ENCODE peak calls at places on chromosomes 2 and 18, in eight cellular contexts. One of them, this sample, is unnamed.

GRCh38 chr2:205646680-205647079 is 35.6 kb upstream of the NRP2 start:
- DNase-seq in HCT116: no peak
- DNase-seq in endothelial cell of umbilical vein: no peak
- DNase-seq in SK-N-SH: no peak
- DNase-seq in HepG2: no peak
- DNase-seq in A549: no peak
- DNase-seq in K562: no peak
- DNase-seq in NB4: peak
- DNase-seq in this sample: no peak

GRCh38 chr2:72925328-72925943 is 8.1 kb downstream of the EMX1 start:
- DNase-seq in SK-N-SH: peak
- DNase-seq in endothelial cell of umbilical vein: no peak
- DNase-seq in HepG2: no peak
- DNase-seq in NB4: no peak
- DNase-seq in A549: no peak
- DNase-seq in K562: no peak
- DNase-seq in HCT116: no peak
- DNase-seq in this sample: peak

GRCh38 chr2:212099658-212100057 is 438.9 kb downstream of the ERBB4 start:
- DNase-seq in K562: no peak
- DNase-seq in HepG2: no peak
- DNase-seq in endothelial cell of umbilical vein: no peak
- DNase-seq in SK-N-SH: no peak
- DNase-seq in NB4: no peak
- DNase-seq in A549: no peak
- DNase-seq in HCT116: no peak
- DNase-seq in this sample: no peak

GRCh38 chr2:219254590-219255219 is 987 bp upstream of the TUBA4A start:
- DNase-seq in NB4: peak
- DNase-seq in HCT116: no peak
- DNase-seq in K562: no peak
- DNase-seq in A549: no peak
- DNase-seq in SK-N-SH: no peak
- DNase-seq in endothelial cell of umbilical vein: no peak
- DNase-seq in HepG2: no peak
- DNase-seq in this sample: no peak

GRCh38 chr18:48879008-48879431 is 71.7 kb downstream of the SMAD7 start:
- DNase-seq in SK-N-SH: no peak
- DNase-seq in HepG2: no peak
- DNase-seq in NB4: no peak
- DNase-seq in HCT116: no peak
- DNase-seq in A549: no peak
- DNase-seq in endothelial cell of umbilical vein: no peak
- DNase-seq in K562: no peak
- DNase-seq in this sample: peak

GRCh38 chr2:148642891-148643416 is 1.6 kb upstream of the EPC2 start:
- DNase-seq in endothelial cell of umbilical vein: peak
- DNase-seq in A549: no peak
- DNase-seq in SK-N-SH: no peak
- DNase-seq in NB4: peak
- DNase-seq in K562: peak
- DNase-seq in HepG2: no peak
- DNase-seq in HCT116: peak
- DNase-seq in this sample: no peak

GRCh38 chr2:140947236-140947635 is 1183.6 kb downstream of the LRP1B start:
- DNase-seq in NB4: no peak
- DNase-seq in HCT116: no peak
- DNase-seq in A549: no peak
- DNase-seq in SK-N-SH: no peak
- DNase-seq in endothelial cell of umbilical vein: no peak
- DNase-seq in HepG2: no peak
- DNase-seq in K562: no peak
- DNase-seq in this sample: no peak

GRCh38 chr18:8798996-8799395 is 93.6 kb downstream of the MTCL1 start:
- DNase-seq in K562: no peak
- DNase-seq in HCT116: no peak
- DNase-seq in NB4: no peak
- DNase-seq in HepG2: no peak
- DNase-seq in endothelial cell of umbilical vein: no peak
- DNase-seq in SK-N-SH: peak
- DNase-seq in A549: no peak
- DNase-seq in this sample: no peak

GRCh38 chr2:241894681-241895426 is 25.3 kb downstream of the RTP5 start:
- DNase-seq in HCT116: no peak
- DNase-seq in K562: no peak
- DNase-seq in HepG2: no peak
- DNase-seq in A549: no peak
- DNase-seq in SK-N-SH: no peak
- DNase-seq in NB4: no peak
- DNase-seq in endothelial cell of umbilical vein: no peak
- DNase-seq in this sample: no peak

GRCh38 chr2:215660687-215661086 is 224.8 kb upstream of the FN1 start:
- DNase-seq in K562: no peak
- DNase-seq in NB4: no peak
- DNase-seq in endothelial cell of umbilical vein: no peak
- DNase-seq in HCT116: no peak
- DNase-seq in HepG2: no peak
- DNase-seq in SK-N-SH: no peak
- DNase-seq in A549: no peak
- DNase-seq in this sample: no peak

GRCh38 chr2:48855142-48855541 is 99.6 kb upstream of the LHCGR start:
- DNase-seq in A549: no peak
- DNase-seq in HCT116: no peak
- DNase-seq in HepG2: no peak
- DNase-seq in SK-N-SH: no peak
- DNase-seq in K562: no peak
- DNase-seq in endothelial cell of umbilical vein: no peak
- DNase-seq in NB4: no peak
- DNase-seq in this sample: no peak

GRCh38 chr2:217371681-217372297 is 511.9 kb upstream of the TNP1 start:
- DNase-seq in NB4: no peak
- DNase-seq in K562: no peak
- DNase-seq in A549: no peak
- DNase-seq in HepG2: peak
- DNase-seq in HCT116: no peak
- DNase-seq in SK-N-SH: no peak
- DNase-seq in endothelial cell of umbilical vein: no peak
- DNase-seq in this sample: no peak

GRCh38 chr18:34787931-34788532 is 77.9 kb downstream of the DTNA start:
- DNase-seq in HCT116: peak
- DNase-seq in A549: peak
- DNase-seq in K562: peak
- DNase-seq in SK-N-SH: peak
- DNase-seq in NB4: peak
- DNase-seq in HepG2: peak
- DNase-seq in endothelial cell of umbilical vein: peak
- DNase-seq in this sample: no peak

GRCh38 chr2:128714861-128715312 is 396.2 kb upstream of the HS6ST1 start:
- DNase-seq in SK-N-SH: no peak
- DNase-seq in HepG2: no peak
- DNase-seq in NB4: peak
- DNase-seq in endothelial cell of umbilical vein: no peak
- DNase-seq in HCT116: no peak
- DNase-seq in K562: no peak
- DNase-seq in A549: no peak
- DNase-seq in this sample: peak

GRCh38 chr2:43055985-43056384 is 170.4 kb downstream of the ZFP36L2 start:
- DNase-seq in K562: no peak
- DNase-seq in SK-N-SH: no peak
- DNase-seq in A549: no peak
- DNase-seq in endothelial cell of umbilical vein: no peak
- DNase-seq in HepG2: no peak
- DNase-seq in HCT116: no peak
- DNase-seq in NB4: no peak
- DNase-seq in this sample: no peak

GRCh38 chr2:28407976-28408690 is 15.5 kb downstream of the FOSL2 start:
- DNase-seq in A549: no peak
- DNase-seq in HepG2: peak
- DNase-seq in HCT116: no peak
- DNase-seq in K562: no peak
- DNase-seq in NB4: no peak
- DNase-seq in endothelial cell of umbilical vein: no peak
- DNase-seq in SK-N-SH: no peak
- DNase-seq in this sample: no peak

GRCh38 chr18:42271656-42272355 is 316.8 kb downstream of the PIK3C3 start:
- DNase-seq in NB4: no peak
- DNase-seq in endothelial cell of umbilical vein: no peak
- DNase-seq in HepG2: no peak
- DNase-seq in HCT116: no peak
- DNase-seq in K562: no peak
- DNase-seq in A549: no peak
- DNase-seq in SK-N-SH: no peak
- DNase-seq in this sample: no peak

GRCh38 chr18:42274488-42275137 is 319.6 kb downstream of the PIK3C3 start:
- DNase-seq in endothelial cell of umbilical vein: no peak
- DNase-seq in SK-N-SH: peak
- DNase-seq in NB4: peak
- DNase-seq in HepG2: peak
- DNase-seq in HCT116: no peak
- DNase-seq in A549: no peak
- DNase-seq in K562: no peak
- DNase-seq in this sample: no peak

GRCh38 chr18:42275138-42275535 is 320.1 kb downstream of the PIK3C3 start:
- DNase-seq in K562: no peak
- DNase-seq in HepG2: no peak
- DNase-seq in HCT116: no peak
- DNase-seq in NB4: no peak
- DNase-seq in A549: no peak
- DNase-seq in endothelial cell of umbilical vein: no peak
- DNase-seq in SK-N-SH: no peak
- DNase-seq in this sample: no peak

GRCh38 chr18:42281124-42281523 is 326.1 kb downstream of the PIK3C3 start:
- DNase-seq in SK-N-SH: no peak
- DNase-seq in HepG2: no peak
- DNase-seq in HCT116: no peak
- DNase-seq in K562: no peak
- DNase-seq in A549: no peak
- DNase-seq in NB4: no peak
- DNase-seq in endothelial cell of umbilical vein: no peak
- DNase-seq in this sample: no peak

DNA sequence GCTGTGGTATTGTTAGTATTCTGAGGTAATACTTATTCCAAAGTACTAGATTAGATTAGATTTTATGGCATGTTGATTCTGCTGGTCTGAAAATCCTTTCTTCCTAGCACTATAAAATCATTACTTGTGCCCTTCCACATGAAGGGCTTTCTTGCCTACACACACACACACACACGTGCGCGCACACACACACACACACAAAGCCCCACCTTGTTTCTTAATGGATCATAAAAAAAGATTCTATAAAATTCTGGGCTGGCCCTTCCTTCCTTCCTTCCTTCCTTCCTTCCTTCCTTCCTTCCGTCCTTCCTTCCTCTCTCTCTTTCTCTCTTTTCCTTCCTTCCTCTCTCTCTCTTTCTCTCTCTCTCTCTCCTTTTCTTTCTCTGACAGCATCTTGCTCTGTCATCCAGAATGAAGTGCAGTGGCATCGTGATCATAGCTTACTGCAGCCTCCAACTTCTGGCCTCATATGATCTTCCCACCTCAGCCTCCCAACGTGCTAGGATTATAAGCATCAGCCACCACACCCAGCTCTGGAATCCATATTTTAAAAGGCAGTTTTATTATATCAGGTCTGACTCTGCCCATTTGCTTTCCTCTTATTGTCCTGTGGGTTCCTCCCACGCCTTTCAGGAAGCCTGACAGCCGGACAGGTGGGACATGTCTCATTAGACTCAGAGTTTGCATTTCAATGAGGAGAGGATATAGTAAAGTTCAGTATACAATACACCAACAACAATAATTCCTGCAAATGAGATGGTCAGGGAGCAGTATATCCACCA is 321.1 kb downstream of the PIK3C3 start:
- DNase-seq in endothelial cell of umbilical vein: no peak
- DNase-seq in NB4: no peak
- DNase-seq in HCT116: no peak
- DNase-seq in A549: no peak
- DNase-seq in HepG2: no peak
- DNase-seq in SK-N-SH: no peak
- DNase-seq in K562: no peak
- DNase-seq in this sample: no peak
- TF ChIP-seq MAX in endothelial cell of umbilical vein: no peak
- TF ChIP-seq MAX in NB4: no peak
- TF ChIP-seq MAX in HCT116: no peak
- TF ChIP-seq MAX in A549: no peak
- TF ChIP-seq MAX in HepG2: no peak
- TF ChIP-seq MAX in SK-N-SH: no peak
- TF ChIP-seq MAX in K562: no peak
- TF ChIP-seq MAX in this sample: no peak

DNA sequence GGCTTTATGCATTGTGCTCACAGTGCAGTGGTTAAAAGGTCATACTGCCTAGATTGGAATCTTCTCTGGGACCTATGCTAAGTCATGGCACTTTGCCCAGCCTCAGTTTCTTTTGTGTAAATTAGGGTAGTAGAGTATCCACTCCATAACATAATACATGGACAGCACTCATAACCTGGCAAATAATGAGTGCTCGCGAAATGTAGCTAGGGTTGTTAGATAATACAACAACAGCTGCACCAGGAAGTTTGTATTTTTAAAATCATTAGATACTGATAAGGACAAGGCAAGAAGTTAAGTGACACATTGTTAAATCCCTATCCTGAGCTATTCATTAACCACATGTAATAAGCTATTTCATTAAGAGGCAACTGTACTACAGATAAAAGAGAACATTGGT is 13.8 kb upstream of the PLA2R1 start:
- DNase-seq in A549: no peak
- DNase-seq in endothelial cell of umbilical vein: no peak
- DNase-seq in NB4: no peak
- DNase-seq in HCT116: no peak
- DNase-seq in HepG2: no peak
- DNase-seq in SK-N-SH: no peak
- DNase-seq in K562: no peak
- DNase-seq in this sample: no peak
- TF ChIP-seq MAX in A549: no peak
- TF ChIP-seq MAX in endothelial cell of umbilical vein: no peak
- TF ChIP-seq MAX in NB4: no peak
- TF ChIP-seq MAX in HCT116: no peak
- TF ChIP-seq MAX in HepG2: no peak
- TF ChIP-seq MAX in SK-N-SH: no peak
- TF ChIP-seq MAX in K562: no peak
- TF ChIP-seq MAX in this sample: no peak

DNA sequence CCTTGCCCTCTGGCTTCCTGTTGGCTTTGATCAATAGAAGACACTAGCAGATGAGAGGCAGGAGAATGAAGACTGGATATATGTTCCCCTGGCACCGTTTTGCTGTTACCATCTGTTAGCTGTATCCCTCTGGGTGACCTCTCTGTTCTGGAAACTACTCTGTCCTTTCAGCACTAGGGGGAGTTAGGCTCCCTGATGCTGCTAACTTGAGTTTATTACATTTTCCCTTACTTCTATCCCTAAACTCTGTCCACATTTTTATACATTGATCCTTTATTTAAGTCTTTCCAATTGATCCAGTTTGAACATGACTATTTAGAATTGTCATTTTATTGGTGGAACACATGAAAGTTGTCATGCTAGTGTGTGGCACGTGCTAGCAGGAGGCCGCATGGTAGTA is 1014.3 kb upstream of the CDH2 start:
- DNase-seq in SK-N-SH: no peak
- DNase-seq in HCT116: no peak
- DNase-seq in NB4: peak
- DNase-seq in endothelial cell of umbilical vein: peak
- DNase-seq in K562: no peak
- DNase-seq in HepG2: peak
- DNase-seq in A549: peak
- DNase-seq in this sample: no peak
- TF ChIP-seq MAX in SK-N-SH: no peak
- TF ChIP-seq MAX in HCT116: no peak
- TF ChIP-seq MAX in NB4: no peak
- TF ChIP-seq MAX in endothelial cell of umbilical vein: no peak
- TF ChIP-seq MAX in K562: no peak
- TF ChIP-seq MAX in HepG2: no peak
- TF ChIP-seq MAX in A549: no peak
- TF ChIP-seq MAX in this sample: no peak

GRCh38 chr2:80546766-80547165 is 242.2 kb upstream of the LRRTM1 start:
- DNase-seq in K562: no peak
- DNase-seq in SK-N-SH: no peak
- DNase-seq in endothelial cell of umbilical vein: no peak
- DNase-seq in HepG2: no peak
- DNase-seq in A549: no peak
- DNase-seq in HCT116: no peak
- DNase-seq in NB4: no peak
- DNase-seq in this sample: peak
- TF ChIP-seq MAX in K562: no peak
- TF ChIP-seq MAX in SK-N-SH: no peak
- TF ChIP-seq MAX in endothelial cell of umbilical vein: no peak
- TF ChIP-seq MAX in HepG2: no peak
- TF ChIP-seq MAX in A549: no peak
- TF ChIP-seq MAX in HCT116: no peak
- TF ChIP-seq MAX in NB4: no peak
- TF ChIP-seq MAX in this sample: no peak

This sample was measured in WTC11.